ENCODE peak calls at places on chromosomes 4 and X, in six cellular contexts. R is CD8-positive, alpha-beta T cell; J is OCI-LY7; D is spleen; S is caudate nucleus; Y is kidney epithelial cell. L is an unnamed sample.
A peak's percentile ranks its signal among the peaks of the same experiment; 100 is the strongest.

GRCh38 chr4:21778702-21779101 is 169.9 kb downstream of the KCNIP4 start:
- DNase-seq in S (no peak), J (no peak), D (no peak), R (no peak), Y (no peak), L (no peak)

GRCh38 chrX:15241258-15241657 is 28.6 kb downstream of the ASB9 start:
- DNase-seq in R (no peak), D (no peak), J (no peak), Y (no peak), S (no peak), L (no peak)

GRCh38 chr4:43047044-43047443 is 154.5 kb downstream of the GRXCR1 start:
- DNase-seq in D (no peak), Y (no peak), R (no peak), S (no peak), J (no peak), L (no peak)

GRCh38 chrX:134074151-134074550 is 88.8 kb upstream of the GPC3 start:
- DNase-seq in R (no peak), J (no peak), Y (no peak), D (no peak), S (no peak), L (no peak)

GRCh38 chrX:69600182-69600581 is 15.7 kb upstream of the EDA start:
- DNase-seq in R (no peak), D (no peak), J (no peak), Y (no peak), S (no peak), L (no peak)

GRCh38 chr4:126604273-126604867 is 1028.4 kb upstream of the INTU start:
- DNase-seq in R (no peak), J (peak; percentile 19), Y (no peak), D (no peak), S (peak; percentile 0), L (no peak)

GRCh38 chrX:130994671-130995070 is 63.5 kb upstream of the ARHGAP36 start:
- DNase-seq in R (no peak), Y (no peak), S (no peak), D (no peak), J (peak; percentile 22), L (no peak)

GRCh38 chr4:116357758-116358157 is 727.6 kb downstream of the TRAM1L1 start:
- DNase-seq in R (no peak), Y (peak; percentile 1), S (no peak), D (no peak), J (peak; percentile 52), L (no peak)

GRCh38 chr4:184536881-184537248 is 62.5 kb upstream of the IRF2 start:
- DNase-seq in D (no peak), Y (no peak), S (no peak), J (peak; percentile 21), R (no peak), L (no peak)

GRCh38 chrX:136880003-136880451 is 498 bp downstream of the RBMX start:
- DNase-seq in R (peak; percentile 5), J (peak; percentile 59), Y (no peak), S (no peak), D (peak; percentile 79), L (peak; percentile 40)

GRCh38 chr4:19119904-19120303 is 1098.3 kb upstream of the LCORL start:
- DNase-seq in R (no peak), Y (no peak), S (no peak), J (no peak), D (no peak), L (no peak)

GRCh38 chr4:7663075-7663541 is 228.4 kb upstream of the PSAPL1 start:
- DNase-seq in D (peak; percentile 59), S (no peak), J (no peak), Y (no peak), R (no peak), L (no peak)

GRCh38 chr4:26346203-26346620 is 25.4 kb downstream of the RBPJ start:
- DNase-seq in J (no peak), D (no peak), S (no peak), Y (no peak), R (no peak), L (no peak)

GRCh38 chr4:46645092-46645491 is 255.2 kb upstream of the GABRA2 start:
- DNase-seq in J (no peak), Y (no peak), D (no peak), S (no peak), R (no peak), L (no peak)

GRCh38 chr4:96598465-96598864 is 758.6 kb downstream of the PDHA2 start:
- DNase-seq in Y (no peak), D (no peak), J (no peak), S (no peak), R (no peak), L (no peak)

GRCh38 chr4:18422685-18423084 is 401.1 kb upstream of the LCORL start:
- DNase-seq in R (no peak), Y (no peak), S (no peak), D (no peak), J (no peak), L (no peak)

GRCh38 chr4:95095352-95095974 is 337.7 kb downstream of the BMPR1B start:
- DNase-seq in S (no peak), D (no peak), Y (no peak), J (peak; percentile 41), R (no peak), L (no peak)

GRCh38 chrX:40297949-40298539 is 200.3 kb upstream of the BCOR start:
- DNase-seq in D (no peak), J (no peak), R (no peak), S (no peak), Y (no peak), L (no peak)

GRCh38 chrX:22059800-22060199 is 27.7 kb downstream of the PHEX start:
- DNase-seq in S (no peak), D (no peak), Y (no peak), R (no peak), J (no peak), L (no peak)

GRCh38 chr4:38499101-38499500 is 164.9 kb upstream of the KLF3 start:
- DNase-seq in D (no peak), S (no peak), R (no peak), J (no peak), Y (no peak), L (no peak)

GRCh38 chr4:26330946-26331345 is 10.1 kb downstream of the RBPJ start:
- DNase-seq in R (no peak), J (no peak), D (no peak), S (no peak), Y (peak; percentile 31), L (no peak)

GRCh38 chr4:178632415-178632814 is 1190.2 kb upstream of the AGA start:
- DNase-seq in R (no peak), Y (no peak), S (no peak), J (no peak), D (no peak), L (no peak)

L was measured in stimulated activated naive CD4-positive, alpha-beta T cell.